ENCODE peak calls at places on chromosomes 11 and 22, in ten cellular contexts. Y, U, W, V, G, N, P, T, C and X are unnamed samples.

GRCh38 chr11:746289-747175 is 732 bp upstream of the TALDO1 start:
- DNase-seq in Y (no peak), U (no peak), W (no peak), V (no peak), G (no peak), N (no peak), P (no peak), T (no peak), C (no peak), X (peak)

GRCh38 chr22:36386351-36386899 is 1.3 kb downstream of the MYH9 start:
- DNase-seq in Y (no peak), U (no peak), W (no peak), V (peak), G (no peak), N (no peak), P (peak), T (no peak), C (no peak), X (peak)

GRCh38 chr22:32339190-32340012 is 18.3 kb upstream of the RFPL3 start:
- DNase-seq in Y (no peak), U (peak), W (no peak), V (no peak), G (no peak), N (no peak), P (no peak), T (no peak), C (no peak), X (no peak)

GRCh38 chr11:57644748-57645715 is 4.7 kb downstream of the YPEL4 start:
- DNase-seq in Y (peak), U (peak), W (peak), V (peak), G (peak), N (no peak), P (peak), T (no peak), C (peak), X (peak)

GRCh38 chr11:45901646-45902045 is 5.4 kb downstream of the FREY1 start:
- DNase-seq in Y (no peak), U (no peak), W (no peak), V (no peak), G (no peak), N (no peak), P (no peak), T (no peak), C (no peak), X (no peak)

GRCh38 chr22:43270314-43270908 is 72.8 kb downstream of the SCUBE1 start:
- DNase-seq in Y (no peak), U (no peak), W (no peak), V (peak), G (no peak), N (no peak), P (no peak), T (no peak), C (no peak), X (no peak)

GRCh38 chr22:33564683-33565082 is 355.6 kb downstream of the LARGE1 start:
- DNase-seq in Y (no peak), U (no peak), W (no peak), V (no peak), G (no peak), N (no peak), P (no peak), T (no peak), C (no peak), X (no peak)

GRCh38 chr22:35598396-35598710 is 18.8 kb downstream of the MB start:
- DNase-seq in Y (no peak), U (no peak), W (no peak), V (no peak), G (no peak), N (no peak), P (no peak), T (no peak), C (no peak), X (no peak)

GRCh38 chr22:48576333-48577013 is 1251.2 kb downstream of the BRD1 start:
- DNase-seq in Y (no peak), U (no peak), W (no peak), V (no peak), G (no peak), N (no peak), P (peak), T (no peak), C (no peak), X (no peak)

GRCh38 chr11:126969865-126970479 is 30.6 kb downstream of the KIRREL3 start:
- DNase-seq in Y (no peak), U (no peak), W (peak), V (peak), G (peak), N (no peak), P (peak), T (no peak), C (no peak), X (peak)

GRCh38 chr22:47027766-47028165 is 265.3 kb downstream of the TBC1D22A start:
- DNase-seq in Y (no peak), U (no peak), W (no peak), V (no peak), G (no peak), N (no peak), P (no peak), T (no peak), C (no peak), X (no peak)

GRCh38 chr11:108112059-108112458 is 9.3 kb upstream of the ACAT1 start:
- DNase-seq in Y (no peak), U (no peak), W (no peak), V (no peak), G (peak), N (no peak), P (no peak), T (no peak), C (no peak), X (no peak)

GRCh38 chr11:117996058-117996457 is 9.9 kb downstream of the IL10RA start:
- DNase-seq in Y (no peak), U (no peak), W (no peak), V (no peak), G (no peak), N (no peak), P (no peak), T (no peak), C (no peak), X (no peak)

GRCh38 chr22:49536571-49537131 is 291.0 kb downstream of the BRD1 start:
- DNase-seq in Y (no peak), U (no peak), W (no peak), V (no peak), G (no peak), N (no peak), P (no peak), T (no peak), C (no peak), X (no peak)